ENCODE peak calls at places on chromosomes 6 and 20, in four cellular contexts. K is K562, E is tibial artery, V is AG09309. P is an unnamed sample.

GRCh38 chr6:102928109-102928508 is 1534.6 kb downstream of the GRIK2 start:
- DNase-seq in E (no peak), V (no peak), K (no peak), P (no peak)

GRCh38 chr6:82088978-82089855 is 158.3 kb downstream of the IBTK start:
- DNase-seq in K (no peak), V (no peak), E (no peak), P (no peak)

GRCh38 chr6:72151742-72152141 is 265.4 kb downstream of the RIMS1 start:
- DNase-seq in V (no peak), E (no peak), K (no peak), P (no peak)

GRCh38 chr20:25248501-25249172 is 752 bp downstream of the PYGB start:
- DNase-seq in K (no peak), E (no peak), V (no peak), P (peak; percentile 39)

GRCh38 chr6:146543940-146544661 is 468 bp downstream of the RAB32 start:
- DNase-seq in E (peak; percentile 52), V (no peak), K (peak; percentile 13), P (peak; percentile 30)

GRCh38 chr20:55974491-55975202 is 30.7 kb downstream of the CBLN4 start:
- DNase-seq in V (no peak), K (no peak), E (no peak), P (no peak)

GRCh38 chr20:12414446-12415274 is 497.0 kb downstream of the BTBD3 start:
- DNase-seq in K (no peak), E (no peak), V (no peak), P (no peak)

GRCh38 chr20:50704971-50705370 is 13.6 kb upstream of the RIPOR3 start:
- DNase-seq in K (no peak), E (no peak), V (no peak), P (no peak)

GRCh38 chr6:117501722-117502121 is 19.2 kb downstream of the DCBLD1 start:
- DNase-seq in E (no peak), K (no peak), V (no peak), P (no peak)

GRCh38 chr20:60055740-60056139 is 97.5 kb downstream of the CDH26 start:
- DNase-seq in V (no peak), K (no peak), E (peak; percentile 68), P (peak; percentile 57)

GRCh38 chr6:124961784-124962611 is at the start of gene RNF217:
- DNase-seq in E (peak; percentile 69), V (no peak), K (peak; percentile 84), P (peak; percentile 73)

GRCh38 chr6:126351960-126352359 is 12.0 kb downstream of the CENPW start:
- DNase-seq in V (no peak), K (no peak), E (no peak), P (no peak)

GRCh38 chr6:33235221-33235634 is 26.9 kb downstream of the RING1 start:
- DNase-seq in V (no peak), E (no peak), K (no peak), P (no peak)

GRCh38 chr6:75368151-75368779 is 83.7 kb upstream of the TMEM30A start:
- DNase-seq in V (no peak), K (no peak), E (no peak), P (no peak)

GRCh38 chr6:139402935-139403386 is 28.5 kb upstream of the CITED2 start:
- DNase-seq in E (no peak), K (no peak), V (peak; percentile 91), P (no peak)

GRCh38 chr6:154410619-154411044 is 54.0 kb upstream of the IPCEF1 start:
- DNase-seq in V (peak; percentile 96), K (no peak), E (peak; percentile 42), P (no peak)

GRCh38 chr6:116975600-116975999 is 98.6 kb downstream of the RFX6 start:
- DNase-seq in V (no peak), E (no peak), K (no peak), P (no peak)

GRCh38 chr6:44311767-44312166 is 1.4 kb downstream of the AARS2 start:
- DNase-seq in E (no peak), V (no peak), K (no peak), P (no peak)

DNA sequence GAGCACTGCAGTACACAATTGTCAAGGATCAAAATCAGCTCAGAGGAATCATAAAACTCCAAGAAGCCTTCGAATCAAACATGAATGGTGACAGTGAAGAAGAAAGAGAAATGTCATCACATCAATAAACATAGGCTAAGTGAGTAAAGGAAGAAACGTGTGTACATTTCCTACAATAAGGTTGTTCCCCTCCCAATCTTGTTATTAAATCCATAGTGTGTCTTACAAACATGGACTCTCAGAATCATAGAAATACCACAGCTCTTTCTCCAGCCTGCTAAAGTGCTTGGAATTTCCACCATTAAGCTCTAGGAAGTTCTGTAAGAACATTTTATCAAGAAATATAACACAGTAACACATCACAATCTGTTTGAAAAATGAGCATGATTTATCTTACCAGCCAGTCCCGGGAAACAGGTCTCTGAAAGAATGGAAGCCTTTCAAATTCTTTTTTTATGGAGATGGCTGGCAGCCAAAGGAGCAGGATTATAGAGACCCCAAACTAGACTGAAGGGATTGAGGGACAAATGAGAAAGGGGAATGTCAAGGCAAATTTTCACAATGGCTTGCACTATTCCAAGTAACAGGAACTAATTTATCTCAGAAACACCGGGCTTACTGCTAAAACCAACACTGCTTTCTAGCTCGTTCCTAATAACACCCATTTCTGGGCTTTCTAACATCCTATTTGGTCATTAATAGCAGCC is 4.5 kb upstream of the TNFAIP3 start:
- DNase-seq in K (no peak), V (no peak), E (no peak), P (no peak)
- TF ChIP-seq CTCF in K (no peak), V (no peak), E (no peak), P (no peak)

GRCh38 chr20:20371133-20371532 is 3.2 kb downstream of the INSM1 start:
- DNase-seq in V (no peak), K (no peak), E (no peak), P (no peak)

GRCh38 chr20:20367681-20368413 is at the start of gene INSM1:
- DNase-seq in V (no peak), E (no peak), K (no peak), P (no peak)

GRCh38 chr20:20370087-20370575 is 2.2 kb downstream of the INSM1 start:
- DNase-seq in K (no peak), E (no peak), V (no peak), P (no peak)

GRCh38 chr20:20368414-20369352 is 779 bp downstream of the INSM1 start:
- DNase-seq in E (no peak), K (no peak), V (no peak), P (no peak)

GRCh38 chr20:20369353-20370086 is 1.6 kb downstream of the INSM1 start:
- DNase-seq in E (no peak), V (no peak), K (no peak), P (no peak)
- TF ChIP-seq CTCF in E (no peak), V (no peak), K (no peak), P (no peak)

GRCh38 chr20:1761598-1761997 is 104.0 kb upstream of the SIRPG start:
- DNase-seq in V (no peak), K (no peak), E (no peak), P (no peak)
- TF ChIP-seq CTCF in V (no peak), K (no peak), E (no peak), P (no peak)

GRCh38 chr20:18019068-18019467 is 38.6 kb downstream of the OVOL2 start:
- DNase-seq in K (peak; percentile 35), V (no peak), E (no peak), P (no peak)
- TF ChIP-seq CTCF in K (peak; percentile 54), V (peak; percentile 39), E (no peak), P (peak; percentile 28)

DNA sequence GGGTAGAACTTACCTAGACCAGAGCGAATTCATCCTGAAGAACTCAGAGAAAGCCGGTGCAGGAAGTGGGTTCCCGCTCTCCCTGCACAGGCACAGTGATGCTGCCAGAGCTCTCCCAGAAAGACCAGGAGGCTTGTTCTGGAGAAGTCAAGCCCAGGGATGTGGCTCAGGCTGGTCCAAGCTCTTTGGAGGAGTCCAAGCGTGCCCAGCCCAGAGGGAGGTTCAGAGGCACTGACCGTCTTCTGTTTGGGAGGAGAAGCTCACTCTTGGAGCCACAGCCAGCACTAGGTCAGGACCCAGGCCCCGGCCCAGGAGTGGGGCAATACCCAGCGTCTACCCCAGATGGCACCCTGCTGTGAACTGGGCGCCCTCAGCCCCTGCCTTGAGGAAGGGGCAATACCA is 1.5 kb upstream of the PMEPA1 start:
- DNase-seq in E (no peak), K (no peak), V (no peak), P (no peak)
- TF ChIP-seq CTCF in E (no peak), K (no peak), V (no peak), P (no peak)

DNA sequence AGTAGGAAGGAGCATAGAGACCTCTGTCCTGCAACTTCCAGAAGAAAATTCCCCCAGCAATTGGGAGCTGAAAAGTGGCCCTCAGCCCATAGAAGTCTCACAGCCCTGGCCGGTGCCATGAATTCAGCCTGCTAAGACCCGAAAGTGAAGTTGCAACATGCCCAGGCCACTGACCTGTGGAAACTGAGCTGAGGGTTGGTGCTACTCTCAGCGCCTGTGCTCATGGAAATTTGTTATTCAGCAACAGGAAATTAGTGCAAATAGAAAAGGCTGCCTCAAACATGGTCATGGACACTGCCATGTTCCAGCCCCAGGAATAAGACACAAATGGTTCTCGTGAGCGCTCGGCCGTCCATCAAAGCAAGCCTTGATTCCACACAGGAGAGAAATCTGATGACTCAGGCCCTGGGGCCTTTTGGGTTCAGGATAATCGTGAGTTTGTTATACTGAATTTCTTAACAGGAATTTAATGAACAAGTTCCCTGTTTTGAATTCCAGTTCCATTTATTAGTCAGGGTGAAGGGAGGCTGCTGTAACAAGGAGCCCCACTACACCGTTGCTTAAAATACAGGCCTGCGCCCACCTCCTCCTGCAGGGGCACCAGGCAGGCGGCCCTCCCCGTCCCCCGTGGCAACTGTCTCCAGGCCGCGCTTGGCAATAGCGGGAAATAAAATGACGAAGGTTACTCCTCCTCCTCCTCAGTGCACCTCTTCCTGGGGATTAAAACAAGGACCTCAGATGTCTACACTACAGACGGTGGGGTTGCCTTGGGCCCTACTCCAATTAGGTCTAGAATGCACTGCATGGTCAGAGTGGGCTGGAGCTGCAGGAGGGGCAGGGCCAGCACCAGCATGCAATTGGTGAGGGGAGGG is 152.9 kb downstream of the ERMARD start:
- DNase-seq in E (no peak), K (no peak), V (no peak), P (no peak)
- TF ChIP-seq CTCF in E (no peak), K (no peak), V (no peak), P (no peak)

P was measured in left ventricle myocardium inferior.